ENCODE peak calls at places on chromosomes 1 and 21, in six cellular contexts. Z is mesothelial cell of epicardium, C is GM20000, P is H9, X is fibroblast of lung, N is body of pancreas. W is an unnamed sample.

GRCh38 chr21:25571726-25572121 is 35.6 kb downstream of the MRPL39 start:
- DNase-seq in P (no peak), Z (no peak), X (no peak), C (no peak), N (no peak), W (no peak)

GRCh38 chr1:230760360-230760827 is 13.2 kb downstream of the CAPN9 start:
- DNase-seq in P (peak), C (no peak), Z (no peak), N (no peak), X (no peak), W (no peak)

GRCh38 chr1:77990629-77991204 is 11.8 kb upstream of the FUBP1 start:
- DNase-seq in N (no peak), Z (no peak), P (no peak), C (no peak), X (no peak), W (no peak)

GRCh38 chr1:11749203-11749689 is 12.7 kb upstream of the C1orf167 start:
- DNase-seq in Z (no peak), X (peak), C (peak), P (peak), N (peak), W (peak)

GRCh38 chr1:53134961-53135734 is 7.3 kb downstream of the SLC1A7 start:
- DNase-seq in N (peak), Z (no peak), X (peak), P (no peak), C (no peak), W (no peak)

GRCh38 chr1:41704189-41704588 is 214.5 kb downstream of the HIVEP3 start:
- DNase-seq in P (no peak), N (no peak), C (no peak), Z (no peak), X (no peak), W (no peak)

GRCh38 chr1:24475700-24476099 is 26.9 kb upstream of the RCAN3 start:
- DNase-seq in N (no peak), X (no peak), P (no peak), Z (no peak), C (no peak), W (no peak)

GRCh38 chr1:13706058-13706457 is 6.1 kb downstream of the PRDM2 start:
- DNase-seq in N (no peak), P (no peak), C (no peak), X (no peak), Z (no peak), W (no peak)

GRCh38 chr1:188826800-188827199 is 1650.9 kb downstream of the BRINP3 start:
- DNase-seq in X (no peak), Z (no peak), P (no peak), C (no peak), N (no peak), W (no peak)

GRCh38 chr1:116910379-116911165 is 856 bp downstream of the PTGFRN start:
- DNase-seq in N (peak), Z (no peak), P (peak), X (peak), C (peak), W (peak)

GRCh38 chr1:226653311-226653921 is 85.7 kb downstream of the ITPKB start:
- DNase-seq in X (no peak), C (peak), Z (no peak), P (no peak), N (no peak), W (no peak)

GRCh38 chr1:28313710-28314510 is 14.9 kb upstream of the MED18 start:
- DNase-seq in X (peak), P (no peak), Z (no peak), N (peak), C (no peak), W (no peak)

GRCh38 chr1:247825362-247825761 is 1.4 kb upstream of the OR14A16 start:
- DNase-seq in N (no peak), X (no peak), P (no peak), Z (no peak), C (no peak), W (no peak)

GRCh38 chr1:154629160-154630073 is 21.4 kb upstream of the ADAR start:
- DNase-seq in Z (no peak), C (no peak), P (no peak), N (no peak), X (peak), W (no peak)

GRCh38 chr1:110007458-110007857 is 22.9 kb downstream of the AHCYL1 start:
- DNase-seq in C (no peak), Z (no peak), N (no peak), X (no peak), P (no peak), W (no peak)

GRCh38 chr1:18635833-18636671 is 5.4 kb downstream of the PAX7 start:
- DNase-seq in P (peak), Z (no peak), C (peak), N (no peak), X (no peak), W (no peak)

GRCh38 chr1:96472471-96472870 is 249.1 kb upstream of the PTBP2 start:
- DNase-seq in N (no peak), Z (no peak), P (no peak), C (no peak), X (peak), W (no peak)

GRCh38 chr1:107840746-107841145 is 124.2 kb downstream of the VAV3 start:
- DNase-seq in N (no peak), Z (no peak), C (no peak), P (no peak), X (no peak), W (no peak)

GRCh38 chr21:26116456-26117011 is 54.0 kb downstream of the APP start:
- DNase-seq in X (peak), C (no peak), N (peak), Z (no peak), P (no peak), W (no peak)

GRCh38 chr21:38179504-38179900 is 77.3 kb upstream of the KCNJ15 start:
- DNase-seq in Z (no peak), P (no peak), C (no peak), X (no peak), N (no peak), W (no peak)

GRCh38 chr1:23473037-23473800 is 10.8 kb downstream of the ASAP3 start:
- DNase-seq in N (no peak), Z (no peak), X (peak), C (no peak), P (no peak), W (no peak)

GRCh38 chr1:37449936-37450335 is 24.4 kb upstream of the ZC3H12A start:
- DNase-seq in C (no peak), N (no peak), Z (no peak), P (peak), X (no peak), W (no peak)

GRCh38 chr1:183515002-183515689 is 42.8 kb downstream of the SMG7 start:
- DNase-seq in P (no peak), N (no peak), C (no peak), X (peak), Z (no peak), W (no peak)

GRCh38 chr1:12620142-12620865 is 2.3 kb upstream of the DHRS3 start:
- DNase-seq in C (no peak), P (no peak), X (peak), N (no peak), Z (no peak), W (no peak)

GRCh38 chr1:220879509-220880366 is 495 bp downstream of the HLX start:
- DNase-seq in P (peak), N (peak), X (peak), Z (no peak), C (peak), W (peak)

GRCh38 chr1:224919508-224919907 is 10.0 kb upstream of the DNAH14 start:
- DNase-seq in C (no peak), N (no peak), Z (no peak), P (no peak), X (no peak), W (no peak)

GRCh38 chr21:38771536-38771935 is 34.2 kb upstream of the ETS2 start:
- DNase-seq in X (peak), N (no peak), C (no peak), Z (no peak), P (no peak), W (no peak)

GRCh38 chr1:204124639-204125038 is 27.2 kb downstream of the ETNK2 start:
- DNase-seq in P (no peak), Z (no peak), X (no peak), C (no peak), N (no peak), W (no peak)

GRCh38 chr1:68331117-68331865 is 99.0 kb upstream of the WLS start:
- DNase-seq in P (no peak), X (peak), N (no peak), Z (no peak), C (no peak), W (no peak)

GRCh38 chr1:163834778-163835177 is 513.0 kb downstream of the NUF2 start:
- DNase-seq in Z (no peak), N (no peak), X (no peak), C (no peak), P (no peak), W (no peak)

GRCh38 chr1:235920596-235921375 is 54.1 kb upstream of the LYST start:
- DNase-seq in N (no peak), C (no peak), X (peak), Z (no peak), P (no peak), W (no peak)

GRCh38 chr1:13813398-13814012 is 113.5 kb downstream of the PRDM2 start:
- DNase-seq in C (peak), N (peak), P (peak), Z (no peak), X (no peak), W (peak)

GRCh38 chr1:29285771-29286170 is 49.4 kb downstream of the PTPRU start:
- DNase-seq in X (no peak), C (no peak), P (no peak), N (no peak), Z (no peak), W (no peak)

GRCh38 chr1:204045430-204045829 is 27.5 kb upstream of the SOX13 start:
- DNase-seq in Z (no peak), X (no peak), P (no peak), N (peak), C (no peak), W (no peak)

GRCh38 chr1:222288056-222288455 is 259.8 kb downstream of the HHIPL2 start:
- DNase-seq in P (no peak), Z (no peak), X (no peak), C (no peak), N (no peak), W (no peak)
- TF ChIP-seq CTCF in P (no peak), Z (no peak), X (no peak), C (no peak), N (no peak), W (no peak)

GRCh38 chr1:212317916-212318315 is 32.7 kb downstream of the PPP2R5A start:
- DNase-seq in P (no peak), N (no peak), X (no peak), Z (no peak), C (no peak), W (no peak)

GRCh38 chr1:212313616-212314015 is 28.4 kb downstream of the PPP2R5A start:
- DNase-seq in Z (no peak), N (no peak), P (no peak), X (peak), C (no peak), W (no peak)

GRCh38 chr1:212311836-212312497 is 26.8 kb downstream of the PPP2R5A start:
- DNase-seq in P (no peak), X (peak), Z (no peak), N (no peak), C (no peak), W (no peak)

GRCh38 chr1:212315184-212315583 is 30.0 kb downstream of the PPP2R5A start:
- DNase-seq in Z (no peak), P (no peak), C (no peak), X (no peak), N (no peak), W (no peak)

DNA sequence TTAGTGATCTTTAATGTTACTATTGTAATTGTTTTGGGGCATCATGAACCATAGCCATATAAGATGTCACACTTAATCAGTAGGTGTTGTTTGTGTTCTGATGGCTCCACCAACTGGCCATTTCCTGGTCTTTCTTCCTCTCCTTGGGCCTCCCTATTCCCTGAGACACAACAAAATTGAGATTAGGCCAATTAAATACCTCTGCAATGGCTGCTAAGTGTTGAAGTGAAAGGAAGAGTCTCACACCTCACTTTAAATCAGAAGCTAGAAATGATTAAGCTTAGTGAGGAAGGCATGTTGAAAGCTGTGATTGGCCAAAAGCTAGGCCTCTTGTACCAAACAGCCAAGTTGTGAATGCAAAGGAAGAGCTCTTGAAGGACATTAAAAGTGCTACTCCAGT is 30.7 kb downstream of the PPP2R5A start:
- DNase-seq in P (peak), N (peak), X (no peak), Z (no peak), C (no peak), W (no peak)
- TF ChIP-seq CTCF in P (peak), N (peak), X (no peak), Z (no peak), C (no peak), W (no peak)

DNA sequence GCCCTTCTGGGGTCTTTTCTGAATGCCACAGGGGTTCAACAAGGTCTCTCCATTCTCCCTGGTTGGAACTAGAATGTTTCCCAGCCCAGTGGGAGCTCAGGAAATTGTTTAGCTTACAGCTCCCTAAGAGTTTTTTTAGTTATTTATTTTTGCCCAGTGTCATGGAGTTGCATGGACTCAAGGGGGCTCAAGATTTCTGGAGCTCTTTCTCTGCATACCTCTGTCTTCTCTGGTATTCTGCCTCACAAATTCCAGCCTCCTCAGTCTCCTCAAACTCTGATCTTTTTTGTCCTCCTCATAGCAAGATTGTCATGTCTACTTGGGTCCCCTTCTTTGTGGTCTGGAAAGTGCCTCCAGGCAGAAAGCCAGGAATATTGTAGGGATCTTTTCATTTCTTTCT is 15.9 kb upstream of the PPP2R5A start:
- DNase-seq in N (no peak), X (no peak), C (no peak), P (no peak), Z (no peak), W (no peak)
- TF ChIP-seq CTCF in N (no peak), X (no peak), C (no peak), P (peak), Z (no peak), W (no peak)

GRCh38 chr1:46191033-46191701 is 7.1 kb downstream of the POMGNT1 start:
- DNase-seq in Z (no peak), X (no peak), C (no peak), N (no peak), P (no peak), W (no peak)

GRCh38 chr1:46187106-46187869 is 10.9 kb downstream of the POMGNT1 start:
- DNase-seq in X (no peak), P (no peak), N (no peak), C (no peak), Z (no peak), W (no peak)

GRCh38 chr1:46190539-46190938 is 7.7 kb downstream of the POMGNT1 start:
- DNase-seq in C (no peak), N (no peak), X (no peak), P (no peak), Z (no peak), W (no peak)

GRCh38 chr1:46186076-46186475 is 9.8 kb upstream of the P3R3URF start:
- DNase-seq in C (no peak), X (no peak), N (no peak), P (no peak), Z (no peak), W (no peak)

GRCh38 chr1:46188295-46189030 is 9.8 kb downstream of the POMGNT1 start:
- DNase-seq in Z (no peak), P (no peak), C (no peak), X (no peak), N (no peak), W (no peak)
- TF ChIP-seq CTCF in Z (no peak), P (peak), C (no peak), X (no peak), N (no peak), W (no peak)